ENCODE peak calls at places on chromosomes 11 and 22, in five cellular contexts. K is stomach, R is keratinocyte, Q is OCI-LY7, F is astrocyte. L is an unnamed sample.

GRCh38 chr11:3934658-3935057 is 79.2 kb downstream of the STIM1 start:
- DNase-seq in K (no peak), Q (no peak), F (no peak), R (no peak), L (no peak)

GRCh38 chr11:69563946-69564780 is 76.8 kb upstream of the CCND1 start:
- DNase-seq in K (no peak), F (peak; percentile 52), Q (no peak), R (no peak), L (no peak)

GRCh38 chr22:27597703-27598444 is 203.7 kb downstream of the MN1 start:
- DNase-seq in K (no peak), R (no peak), F (no peak), Q (peak; percentile 16), L (no peak)

GRCh38 chr11:70505761-70506657 is 107.7 kb downstream of the CTTN start:
- DNase-seq in F (no peak), K (no peak), Q (no peak), R (no peak), L (no peak)

GRCh38 chr11:13208921-13209320 is 68.7 kb upstream of the BMAL1 start:
- DNase-seq in R (no peak), K (no peak), F (peak; percentile 33), Q (no peak), L (no peak)

GRCh38 chr11:7672276-7672959 is 882 bp downstream of the CYB5R2 start:
- DNase-seq in Q (no peak), F (no peak), K (no peak), R (no peak), L (no peak)

GRCh38 chr11:70000228-70000627 is 77.9 kb upstream of the ANO1 start:
- DNase-seq in F (peak; percentile 22), R (no peak), Q (no peak), K (no peak), L (no peak)

GRCh38 chr11:71352748-71353147 is 95.4 kb downstream of the DHCR7 start:
- DNase-seq in Q (no peak), R (no peak), F (no peak), K (no peak), L (no peak)

GRCh38 chr22:24961217-24961844 is 8.8 kb downstream of the KIAA1671 start:
- DNase-seq in Q (no peak), F (no peak), K (no peak), R (no peak), L (no peak)

GRCh38 chr11:59756845-59757244 is 1.7 kb downstream of the STX3 start:
- DNase-seq in Q (no peak), R (no peak), F (no peak), K (peak; percentile 60), L (no peak)

DNA sequence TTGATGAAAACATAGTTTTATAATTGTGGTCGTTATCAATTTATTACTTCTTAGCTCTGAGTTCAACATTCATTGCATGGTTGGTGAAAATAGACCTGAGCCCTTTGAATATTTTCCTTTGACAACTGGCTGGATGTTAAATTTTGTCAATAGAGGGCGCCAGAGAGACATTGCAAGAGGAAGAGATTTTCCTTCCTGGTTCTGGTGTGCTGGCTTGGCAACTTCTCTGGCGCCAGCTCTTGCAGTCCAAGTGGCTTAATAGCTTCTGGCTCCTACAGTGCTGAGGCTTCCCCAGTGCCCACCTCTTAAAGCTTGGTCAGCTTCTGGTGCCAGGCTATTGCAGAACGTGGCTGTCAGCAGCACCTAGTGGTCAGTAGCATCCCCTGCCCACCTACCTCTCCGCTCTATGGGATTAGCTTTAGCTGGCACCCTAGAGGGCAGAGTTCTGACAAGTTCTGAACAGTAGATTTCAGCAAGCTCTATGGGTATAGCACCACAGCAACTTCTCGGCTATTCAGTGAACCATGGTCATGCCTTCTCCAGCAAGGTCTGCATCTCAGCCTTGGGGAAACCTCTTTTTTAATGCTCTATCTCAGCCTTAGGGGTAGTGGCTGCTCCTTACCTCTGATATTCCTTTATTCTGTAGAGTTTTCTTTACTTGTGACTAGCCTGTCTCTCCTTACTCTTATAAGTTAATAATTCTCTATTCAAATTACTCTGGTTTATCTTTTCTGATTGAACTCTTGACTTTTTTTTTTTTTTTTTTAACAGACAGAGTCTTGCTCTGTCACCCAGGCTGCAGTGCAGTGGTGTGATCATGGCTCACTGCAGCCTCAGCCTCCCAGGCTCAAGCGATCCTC is 59.4 kb downstream of the ACER3 start:
- DNase-seq in R (peak; percentile 59), K (peak; percentile 83), F (peak; percentile 60), Q (peak; percentile 85), L (peak; percentile 57)
- H3K4me3 ChIP-seq in R (no peak overlapping the region), K (no peak overlapping the region), F (no peak overlapping the region), Q (no peak overlapping the region), L (no peak overlapping the region)

DNA sequence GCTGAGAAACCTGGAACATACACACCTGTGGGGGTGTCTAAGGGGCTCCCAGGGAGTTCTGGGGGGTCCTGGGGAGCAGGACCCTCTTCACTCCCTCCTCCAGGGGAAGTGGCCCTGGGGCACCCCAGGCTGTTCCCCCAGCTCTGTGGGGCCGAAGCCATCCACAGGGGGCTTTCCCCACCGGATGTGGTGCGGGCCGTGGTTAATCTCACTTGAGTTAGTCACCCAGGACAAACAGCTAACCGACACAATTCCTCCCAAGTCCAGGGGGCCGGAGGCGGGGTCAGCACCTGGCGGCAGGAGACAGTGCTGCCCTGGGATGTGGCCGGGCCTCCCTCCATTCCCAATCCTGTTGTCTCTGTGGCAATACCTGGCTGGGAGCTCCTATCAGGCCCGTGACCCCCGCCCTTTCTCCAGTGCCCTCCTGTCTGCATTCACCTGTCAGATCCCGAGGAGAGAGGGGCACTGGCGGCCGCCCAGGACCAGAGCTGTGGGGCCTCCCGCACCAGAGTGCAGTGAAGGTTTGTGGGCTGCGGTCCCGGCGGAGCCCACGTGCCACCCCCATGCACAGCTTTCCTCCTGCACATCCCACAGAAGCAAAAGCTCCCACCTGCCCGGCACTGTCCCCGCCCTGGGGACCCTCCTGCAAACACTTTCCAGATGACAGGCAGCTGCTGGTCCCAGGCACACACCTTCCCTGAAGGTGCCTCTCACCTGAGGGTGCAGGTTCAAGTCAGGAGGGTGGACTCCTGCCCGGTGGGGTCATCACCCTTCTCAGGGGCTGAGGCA is 5.2 kb upstream of the MUC5AC start:
- DNase-seq in Q (no peak), F (peak; percentile 51), R (no peak), K (peak; percentile 72), L (peak; percentile 52)
- TF ChIP-seq CTCF in Q (no peak), F (no peak), R (no peak), K (no peak), L (peak; percentile 18)

GRCh38 chr22:31833930-31834329 is 80.1 kb downstream of the DEPDC5 start:
- DNase-seq in R (no peak), Q (no peak), F (no peak), K (no peak), L (no peak)
- H3K36me3 ChIP-seq in R (no peaks in the 10 kb centered on the region), Q (peaks cover 86% of the 10 kb centered on the region), F (peaks cover 4% of the 10 kb centered on the region), K (peaks cover 69% of the 10 kb centered on the region), L (no peaks in the 10 kb centered on the region)

DNA sequence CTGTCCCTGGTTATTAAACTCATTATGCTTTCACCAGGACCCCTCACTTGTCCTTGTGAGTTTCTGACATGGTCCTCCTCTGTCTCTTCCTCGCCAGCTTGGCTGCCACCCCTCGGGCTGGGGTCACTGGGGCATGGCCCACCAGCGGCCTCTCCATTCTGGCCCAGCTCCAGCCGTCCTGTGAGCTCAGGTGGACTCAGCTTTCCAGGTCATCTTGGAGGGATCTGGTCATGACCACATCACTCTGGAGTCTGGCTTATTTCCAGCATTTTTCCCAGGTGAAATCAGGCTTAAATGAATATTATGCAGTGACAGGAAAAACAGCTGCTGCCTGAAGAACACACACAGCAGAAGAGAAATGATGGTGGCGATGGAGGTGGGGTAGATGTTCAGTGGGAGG is 224.5 kb downstream of the ADAMTS15 start:
- DNase-seq in Q (no peak), F (peak; percentile 52), R (no peak), K (no peak), L (peak; percentile 56)
- H3K4me3 ChIP-seq in Q (no peak overlapping the region), F (no peak overlapping the region), R (no peak overlapping the region), K (no peak overlapping the region), L (no peak overlapping the region)

GRCh38 chr11:47980907-47981621 is 705 bp downstream of the PTPRJ start:
- DNase-seq in R (no peak), Q (peak; percentile 67), K (peak; percentile 65), F (no peak), L (no peak)
- TF ChIP-seq CTCF in R (no peak), Q (peak; percentile 57), K (no peak), F (no peak), L (no peak)

DNA sequence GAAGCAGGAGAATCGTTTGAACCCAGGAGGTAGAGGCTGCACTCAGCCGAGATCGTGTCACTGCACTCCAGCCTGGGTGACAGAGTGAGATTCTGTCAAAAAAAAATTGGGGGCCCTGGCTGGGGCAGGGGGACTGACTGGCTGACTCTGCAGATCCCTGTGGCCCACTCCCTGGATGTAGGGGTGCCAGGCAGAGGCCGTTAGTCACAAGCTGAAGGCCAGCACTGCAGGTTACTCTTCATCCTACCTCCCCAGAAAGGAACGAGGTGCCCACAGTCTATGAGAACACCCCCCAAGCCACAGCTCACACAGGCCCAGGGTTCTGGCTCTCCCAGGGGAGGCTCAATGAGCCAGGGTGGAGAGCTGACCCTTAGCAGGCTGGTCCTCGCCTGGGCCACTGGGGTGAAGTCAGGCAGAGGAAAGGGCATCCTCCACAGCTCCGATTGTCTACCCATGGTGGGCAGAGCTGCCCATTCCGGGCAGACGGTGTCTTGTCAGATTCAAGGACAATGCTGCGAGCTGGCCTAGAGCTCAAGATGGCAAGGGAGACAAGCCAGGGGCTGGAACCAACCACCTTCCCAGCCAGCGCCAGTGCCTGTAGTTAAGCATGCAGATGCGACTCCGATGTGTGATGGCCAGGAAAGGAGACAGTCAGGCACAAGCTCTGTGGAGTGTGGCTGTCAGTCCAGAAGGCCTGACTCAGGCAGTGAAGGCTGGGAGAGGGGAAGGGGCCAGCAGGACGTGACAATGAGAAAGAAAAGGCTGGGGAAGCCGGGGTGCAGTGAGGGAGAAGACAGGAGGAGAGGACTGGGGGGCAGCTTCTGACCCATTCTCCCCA is 12.4 kb downstream of the C11orf24 start:
- DNase-seq in F (no peak), K (no peak), Q (no peak), R (no peak), L (no peak)
- H3K36me3 ChIP-seq in F (peaks cover 11% of the 10 kb centered on the region), K (peaks cover 39% of the 10 kb centered on the region), Q (peaks cover 48% of the 10 kb centered on the region), R (peaks cover 13% of the 10 kb centered on the region), L (peaks cover 1% of the 10 kb centered on the region)

GRCh38 chr11:26102325-26102724 is 229.6 kb upstream of the ANO3 start:
- DNase-seq in F (no peak), R (no peak), K (no peak), Q (no peak), L (no peak)
- H3K4me3 ChIP-seq in F (no peak overlapping the region), R (no peak overlapping the region), K (no peak overlapping the region), Q (no peak overlapping the region), L (no peak overlapping the region)

GRCh38 chr22:20606041-20606783 is 98.8 kb downstream of the MED15 start:
- DNase-seq in Q (peak; percentile 78), K (peak; percentile 84), F (peak; percentile 12), R (peak; percentile 62), L (no peak)

GRCh38 chr22:20604092-20604747 is 96.8 kb downstream of the MED15 start:
- DNase-seq in F (no peak), K (no peak), R (no peak), Q (no peak), L (no peak)

GRCh38 chr22:20606784-20607128 is 99.3 kb downstream of the MED15 start:
- DNase-seq in K (no peak), R (no peak), Q (no peak), F (no peak), L (no peak)

GRCh38 chr22:20605328-20605727 is 97.9 kb downstream of the MED15 start:
- DNase-seq in K (no peak), R (no peak), Q (no peak), F (no peak), L (no peak)

DNA sequence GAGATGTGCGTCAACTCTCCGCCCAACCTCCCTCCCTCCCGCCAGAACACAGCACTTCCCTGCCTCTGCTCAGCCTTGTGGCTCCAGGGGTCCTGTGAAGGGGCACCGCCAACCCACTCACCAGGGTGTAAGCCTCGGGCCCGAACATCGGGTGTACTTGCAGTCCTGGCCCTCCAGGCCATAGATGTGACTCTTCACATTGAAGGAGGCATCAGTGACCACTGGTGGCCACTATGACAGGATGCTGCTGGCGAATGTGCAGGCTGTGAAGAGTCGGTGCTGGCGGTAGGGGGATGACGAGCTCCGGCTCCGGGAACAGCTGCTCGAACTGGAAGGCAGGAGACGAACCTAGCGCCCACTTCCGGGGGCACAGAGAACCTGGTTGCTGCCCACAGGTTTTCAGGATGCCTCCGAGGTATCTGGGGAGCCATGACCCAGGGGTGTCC is 97.4 kb downstream of the MED15 start:
- DNase-seq in Q (no peak), K (no peak), R (no peak), F (no peak), L (no peak)
- TF ChIP-seq CTCF in Q (no peak), K (no peak), R (no peak), F (no peak), L (no peak)